ENCODE peak calls at places on chromosomes 1 and 21, in ten cellular contexts. F is epithelial cell of esophagus, V is lower lobe of right lung, K is AG04450, I is fibroblast of villous mesenchyme, N is mesothelial cell of epicardium, G is neural crest cell, X is dorsolateral prefrontal cortex, W is Peyer's patch, P is ovary. J is an unnamed sample.
A peak's percentile ranks its signal among the peaks of the same experiment; 100 is the strongest.

GRCh38 chr1:31919591-31919990 is 18.6 kb downstream of the PTP4A2 start:
- DNase-seq in V (no peak), K (no peak), P (no peak), I (no peak), N (no peak), W (no peak), G (no peak), X (no peak), F (no peak), J (no peak)

GRCh38 chr1:3891329-3891867 is 8.7 kb downstream of the C1orf174 start:
- DNase-seq in W (no peak), I (no peak), K (no peak), P (no peak), F (no peak), V (peak; percentile 42), G (no peak), X (peak; percentile 49), N (no peak), J (no peak)

GRCh38 chr1:64686828-64687724 is 57.8 kb upstream of the RAVER2 start:
- DNase-seq in K (peak; percentile 16), F (peak; percentile 79), X (no peak), V (no peak), N (no peak), G (peak; percentile 9), W (no peak), P (no peak), I (peak; percentile 68), J (peak; percentile 16)

GRCh38 chr1:85330711-85331290 is 54.4 kb upstream of the BCL10 start:
- DNase-seq in N (no peak), V (no peak), X (peak; percentile 22), W (no peak), G (no peak), I (peak; percentile 91), K (peak; percentile 91), F (peak; percentile 16), P (no peak), J (no peak)

GRCh38 chr1:115142616-115143015 is 53.3 kb upstream of the TSPAN2 start:
- DNase-seq in P (peak; percentile 14), N (no peak), K (no peak), V (no peak), X (no peak), W (no peak), I (no peak), G (no peak), F (peak; percentile 33), J (no peak)

GRCh38 chr1:52055066-52055853 is at the start of gene TXNDC12:
- DNase-seq in K (peak; percentile 75), I (peak; percentile 96), V (peak; percentile 90), X (peak; percentile 81), W (peak; percentile 88), P (peak; percentile 74), N (peak; percentile 46), F (peak; percentile 94), G (peak; percentile 66), J (peak; percentile 71)

GRCh38 chr1:206721454-206721853 is 36.7 kb downstream of the MAPKAPK2 start:
- DNase-seq in G (no peak), V (no peak), N (no peak), P (no peak), W (no peak), K (no peak), F (no peak), X (no peak), I (no peak), J (no peak)

GRCh38 chr1:15761729-15762128 is 3.1 kb downstream of the FBLIM1 start:
- DNase-seq in X (no peak), G (no peak), V (no peak), K (no peak), P (no peak), I (no peak), W (no peak), N (no peak), F (no peak), J (no peak)

GRCh38 chr1:23694371-23694770 is 2.8 kb downstream of the RPL11 start:
- DNase-seq in X (no peak), P (no peak), G (no peak), W (no peak), F (no peak), N (no peak), I (no peak), K (no peak), V (no peak), J (no peak)

GRCh38 chr1:21296509-21297354 is 6.5 kb upstream of the ECE1 start:
- DNase-seq in F (peak; percentile 25), G (no peak), N (no peak), W (no peak), I (no peak), P (no peak), K (no peak), X (no peak), V (no peak), J (no peak)

GRCh38 chr1:117758444-117759316 is 152.8 kb downstream of the TENT5C start:
- DNase-seq in I (peak; percentile 82), P (peak; percentile 73), F (peak; percentile 78), G (peak; percentile 80), X (peak; percentile 68), W (peak; percentile 61), N (peak; percentile 45), V (peak; percentile 58), K (peak; percentile 69), J (peak; percentile 78)

GRCh38 chr1:71298633-71299032 is 217.8 kb upstream of the ZRANB2 start:
- DNase-seq in W (no peak), K (no peak), I (no peak), P (no peak), V (no peak), G (no peak), N (no peak), F (peak; percentile 69), X (no peak), J (no peak)

DNA sequence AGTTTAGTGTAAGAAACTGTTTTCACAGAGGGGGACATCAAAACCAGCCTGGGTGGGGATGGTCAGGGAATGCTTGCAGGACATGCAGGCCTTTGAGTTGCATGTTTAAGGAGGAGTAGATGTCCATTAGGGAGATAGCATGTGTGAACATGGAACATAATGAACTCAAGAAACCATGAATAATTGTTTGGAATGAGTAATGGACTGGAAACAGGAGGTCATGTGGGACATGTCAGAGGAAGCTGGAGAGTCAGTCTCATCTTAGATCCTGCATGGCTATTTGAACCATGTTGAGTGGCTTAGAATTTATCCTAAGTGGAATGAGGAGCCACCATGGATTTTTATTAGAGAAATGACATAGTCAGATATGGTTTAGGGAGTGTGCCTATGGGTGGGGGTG is 86.4 kb downstream of the RPE65 start:
- DNase-seq in N (no peak), I (no peak), W (no peak), X (no peak), V (no peak), G (no peak), K (no peak), F (peak; percentile 66), P (no peak), J (no peak)
- TF ChIP-seq CTCF in N (no peak), I (no peak), W (no peak), X (no peak), V (no peak), G (no peak), K (no peak), F (no peak), P (no peak), J (no peak)

DNA sequence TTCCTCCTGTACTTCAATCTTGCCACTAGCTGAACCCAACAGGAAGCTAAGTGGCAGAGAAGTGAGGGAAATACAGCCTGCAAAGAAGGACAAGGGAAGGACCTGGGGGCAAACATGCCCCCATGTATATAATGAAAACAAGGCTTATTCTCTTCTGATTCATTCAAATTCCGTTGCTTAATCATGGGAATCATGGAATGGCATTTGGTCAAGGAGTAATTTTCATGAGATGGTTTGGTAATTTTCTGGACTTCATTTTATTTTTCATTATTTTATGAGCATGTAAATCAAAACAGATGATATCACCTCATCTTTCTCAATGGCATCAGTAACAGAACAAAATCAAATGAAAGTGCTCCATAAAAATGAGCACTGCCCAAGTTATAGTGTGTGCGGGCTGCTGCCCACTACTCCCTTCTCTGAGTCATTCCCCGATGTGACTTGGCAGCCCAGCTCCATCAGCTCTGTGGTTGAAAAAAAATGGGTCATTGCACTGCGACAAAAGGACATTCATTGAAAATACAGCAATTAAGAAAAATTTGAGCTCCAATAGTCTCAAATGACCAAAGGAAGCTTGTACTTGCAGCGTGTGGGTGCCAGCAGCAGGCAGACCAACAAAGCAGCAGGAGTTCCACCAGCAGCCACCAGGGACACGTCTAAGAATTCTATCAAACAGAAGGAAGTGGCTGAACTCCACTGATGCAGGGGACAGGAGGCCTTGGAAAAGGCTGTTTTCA is 84.3 kb upstream of the VAV3 start:
- DNase-seq in I (peak; percentile 28), V (peak; percentile 68), P (no peak), W (no peak), F (no peak), N (no peak), X (peak; percentile 35), G (peak; percentile 27), K (no peak), J (peak; percentile 55)
- TF ChIP-seq CTCF in I (peak; percentile 54), V (peak; percentile 53), P (no peak), W (no peak), F (peak; percentile 50), N (peak; percentile 45), X (no peak), G (peak; percentile 59), K (peak; percentile 31), J (peak; percentile 73)

DNA sequence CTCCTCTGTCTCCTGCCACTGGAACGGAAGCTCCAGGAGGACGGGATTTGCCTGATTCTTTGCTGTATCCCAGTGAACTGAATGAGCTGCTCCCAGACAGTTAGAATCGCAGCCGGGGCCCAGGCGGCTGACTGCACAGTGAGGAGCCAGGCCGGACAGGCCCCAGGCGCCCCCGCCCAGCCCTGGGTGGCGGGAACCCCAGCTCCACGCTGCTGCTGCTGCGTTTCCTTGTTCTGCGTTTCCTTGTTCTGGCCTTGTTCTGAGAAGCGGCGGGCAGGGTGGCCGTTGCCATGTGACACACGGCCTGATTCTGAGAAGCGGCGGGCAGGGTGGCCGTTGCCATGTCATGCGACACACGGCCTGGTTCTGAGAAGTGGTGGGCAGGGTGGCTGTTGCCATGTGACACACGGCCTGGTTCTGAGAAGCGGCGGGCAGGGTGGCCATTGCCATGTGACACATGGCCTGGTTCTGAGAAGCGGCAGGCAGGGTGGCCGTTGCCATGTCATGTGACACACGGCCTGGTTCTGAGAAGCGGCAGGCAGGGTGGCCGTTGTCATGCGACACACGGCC is 56.2 kb downstream of the SLC37A1 start:
- DNase-seq in F (no peak), V (peak; percentile 70), N (peak; percentile 7), G (no peak), I (no peak), W (peak; percentile 41), X (no peak), P (no peak), K (no peak), J (no peak)
- TF ChIP-seq CTCF in F (no peak), V (no peak), N (no peak), G (no peak), I (no peak), W (no peak), X (no peak), P (no peak), K (no peak), J (no peak)

DNA sequence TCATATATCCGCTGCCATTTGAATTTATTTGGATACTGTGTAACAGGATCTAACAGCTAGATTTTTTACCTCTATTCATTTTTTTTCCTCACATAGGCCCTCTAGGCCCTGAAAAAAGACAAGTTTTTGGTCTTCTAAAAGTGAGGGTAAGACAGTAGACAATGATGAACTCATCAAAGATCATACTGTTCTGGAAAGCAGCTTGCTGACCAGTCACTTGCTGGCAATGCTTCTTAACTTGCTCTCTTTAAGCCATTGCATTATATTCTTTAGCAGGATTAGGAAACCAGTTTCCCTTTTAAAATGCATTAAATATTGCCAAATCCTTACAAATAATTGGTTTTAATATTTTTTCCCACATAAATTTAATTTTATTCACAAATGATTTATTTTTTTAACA is 65.5 kb downstream of the SYT14 start:
- DNase-seq in F (no peak), W (no peak), V (no peak), I (no peak), X (no peak), P (no peak), G (no peak), K (no peak), N (no peak), J (no peak)
- TF ChIP-seq CTCF in F (no peak), W (no peak), V (no peak), I (no peak), X (no peak), P (no peak), G (no peak), K (no peak), N (no peak), J (no peak)

J was measured in endothelial cell.